ENCODE peak calls at places on chromosome 17, in nine cellular contexts. W is adrenal gland, T is ovary, F is gastrocnemius medialis, C is thyroid gland, G is suprapubic skin, I is heart left ventricle, O is uterus, S is body of pancreas. P is an unnamed sample.

GRCh38 chr17:77613181-77613580 is 345.3 kb upstream of the TNRC6C start:
- DNase-seq in W (no peak), T (no peak), F (peak), C (peak), G (peak), I (no peak), O (no peak), S (peak), P (no peak)

GRCh38 chr17:79790805-79791353 is 6.0 kb downstream of the CBX8 start:
- DNase-seq in W (no peak), T (peak), F (no peak), C (no peak), G (no peak), I (no peak), O (no peak), S (no peak), P (no peak)

GRCh38 chr17:56593073-56593740 is at the start of gene NOG:
- DNase-seq in W (no peak), T (peak), F (peak), C (peak), G (no peak), I (peak), O (no peak), S (peak), P (peak)

GRCh38 chr17:35312790-35313711 is 60.4 kb downstream of the SLFN11 start:
- DNase-seq in W (peak), T (peak), F (peak), C (peak), G (no peak), I (peak), O (peak), S (peak), P (peak)

GRCh38 chr17:39486242-39486641 is 25.0 kb downstream of the CDK12 start:
- DNase-seq in W (peak), T (no peak), F (no peak), C (no peak), G (no peak), I (no peak), O (no peak), S (no peak), P (no peak)

GRCh38 chr17:61425682-61426481 is 26.2 kb downstream of the TBX2 start:
- DNase-seq in W (no peak), T (no peak), F (no peak), C (no peak), G (no peak), I (no peak), O (no peak), S (no peak), P (no peak)

GRCh38 chr17:80886641-80887573 is 104.7 kb upstream of the CHMP6 start:
- DNase-seq in W (no peak), T (no peak), F (peak), C (no peak), G (no peak), I (no peak), O (no peak), S (no peak), P (no peak)

GRCh38 chr17:77427471-77427991 is 286.8 kb downstream of the SEC14L1 start:
- DNase-seq in W (peak), T (peak), F (peak), C (peak), G (no peak), I (no peak), O (peak), S (peak), P (no peak)

GRCh38 chr17:61179316-61179715 is 220.3 kb upstream of the TBX2 start:
- DNase-seq in W (no peak), T (no peak), F (no peak), C (no peak), G (no peak), I (no peak), O (no peak), S (no peak), P (no peak)

GRCh38 chr17:73697872-73698271 is 53.6 kb upstream of the SDK2 start:
- DNase-seq in W (peak), T (no peak), F (no peak), C (no peak), G (no peak), I (no peak), O (no peak), S (peak), P (no peak)

GRCh38 chr17:75610103-75610984 is 22.7 kb downstream of the MYO15B start:
- DNase-seq in W (no peak), T (no peak), F (no peak), C (no peak), G (no peak), I (no peak), O (no peak), S (no peak), P (no peak)

GRCh38 chr17:37176683-37177082 is 199.1 kb upstream of the C17orf78 start:
- DNase-seq in W (no peak), T (no peak), F (no peak), C (no peak), G (no peak), I (no peak), O (no peak), S (no peak), P (no peak)

GRCh38 chr17:7336240-7337175 is at the start of gene ACAP1:
- DNase-seq in W (no peak), T (no peak), F (no peak), C (no peak), G (peak), I (no peak), O (no peak), S (no peak), P (no peak)

DNA sequence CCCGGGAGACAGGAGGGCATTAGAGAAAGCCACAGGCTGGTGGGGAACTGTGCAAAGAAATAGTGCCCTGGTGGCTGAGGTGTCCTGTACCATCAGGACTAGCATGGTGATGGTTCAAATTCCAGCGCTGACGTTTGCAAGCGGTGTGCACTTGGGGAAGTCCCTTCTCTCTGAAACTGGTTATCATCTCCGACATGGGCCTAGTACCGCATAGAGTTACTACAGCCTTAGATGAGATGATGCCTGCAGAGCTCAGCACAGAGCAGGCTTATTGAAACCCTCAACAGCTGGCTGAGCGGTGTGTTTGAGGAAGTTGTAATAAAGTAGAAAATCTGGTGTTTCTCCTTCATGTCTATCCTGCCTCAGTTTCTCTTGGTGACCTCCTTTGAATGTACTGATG is 136.7 kb upstream of the WSCD1 start:
- DNase-seq in W (no peak), T (no peak), F (no peak), C (no peak), G (no peak), I (no peak), O (no peak), S (no peak), P (no peak)
- TF ChIP-seq POLR2A in W (no peak), T (no peak), F (no peak), C (no peak), G (no peak), I (no peak), O (no peak), S (no peak), P (no peak)

DNA sequence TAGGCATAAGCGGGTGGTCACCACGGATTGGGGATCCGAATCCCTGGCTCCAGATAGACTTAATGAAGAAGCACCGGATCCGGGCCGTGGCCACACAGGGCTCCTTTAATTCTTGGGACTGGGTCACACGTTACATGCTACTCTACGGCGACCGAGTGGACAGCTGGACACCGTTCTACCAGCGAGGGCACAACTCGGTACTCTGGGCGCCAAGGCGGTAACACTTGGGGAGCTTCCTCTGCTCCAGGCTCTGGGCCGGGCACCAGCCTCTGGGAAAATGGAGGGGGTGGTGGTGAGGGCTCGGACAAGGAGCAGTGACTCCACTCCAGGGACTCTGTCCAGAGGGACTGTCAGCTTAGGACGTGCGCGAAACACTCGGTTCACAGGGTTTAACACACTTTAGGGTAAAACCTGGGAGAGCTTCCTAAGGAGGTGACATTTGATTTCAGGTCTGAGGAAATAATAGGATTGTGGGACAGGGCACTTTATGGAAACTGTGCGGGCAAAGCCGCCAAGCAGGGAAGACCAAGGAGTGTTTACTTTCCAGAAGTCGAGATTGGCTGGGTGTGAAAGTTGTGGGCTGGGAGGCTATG is 1.8 kb downstream of the CNTNAP1 start:
- DNase-seq in W (no peak), T (no peak), F (no peak), C (no peak), G (no peak), I (no peak), O (no peak), S (no peak), P (peak)
- H3K4me3 ChIP-seq in W (peak), T (peak), F (peak), C (no peak), G (peak), I (peak), O (no peak), S (no peak), P (no peak)

GRCh38 chr17:19237389-19238166 is 412 bp downstream of the EPN2 start:
- DNase-seq in W (peak), T (peak), F (peak), C (peak), G (peak), I (peak), O (peak), S (peak), P (peak)
- TF ChIP-seq POLR2A in W (no peak), T (peak), F (peak), C (no peak), G (no peak), I (no peak), O (peak), S (peak), P (peak)

DNA sequence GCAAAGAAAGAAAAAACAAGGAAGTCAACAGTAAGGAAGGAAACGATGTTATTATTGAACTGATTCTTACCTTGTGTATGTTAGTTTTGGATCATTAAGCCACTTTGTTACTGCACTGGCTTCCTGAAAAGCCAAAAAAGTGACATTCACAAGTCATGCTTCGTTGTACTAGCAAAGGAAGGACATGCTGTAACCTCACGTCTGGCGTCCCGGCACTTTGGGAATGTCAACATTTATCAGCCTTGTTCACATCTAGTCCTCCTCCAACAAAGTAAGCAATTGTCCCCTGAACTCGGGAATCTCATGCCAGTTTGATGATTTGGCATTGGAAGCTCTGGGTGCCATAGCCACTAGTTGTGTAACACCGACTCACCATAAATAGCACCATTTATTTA is 731 bp upstream of the MKS1 start:
- DNase-seq in W (no peak), T (no peak), F (no peak), C (peak), G (no peak), I (no peak), O (no peak), S (no peak), P (peak)
- H3K4me3 ChIP-seq in W (peak), T (peak), F (peak), C (peak), G (peak), I (peak), O (peak), S (no peak), P (peak)

P was measured in prostate gland.